ENCODE peak calls at places on chromosomes 4 and X, in five cellular contexts. V, U, G, S and N are unnamed samples.

GRCh38 chr4:56803473-56803872 is 18.0 kb downstream of the SPINK2 start:
- DNase-seq in V (no peak), U (no peak), G (no peak), S (no peak), N (no peak)

GRCh38 chr4:7073526-7074390 is 5.9 kb upstream of the GRPEL1 start:
- DNase-seq in S (peak), V (no peak), U (peak), G (no peak), N (peak)

GRCh38 chrX:143455045-143455444 is 62.2 kb downstream of the SPANXN3 start:
- DNase-seq in U (no peak), S (peak), G (no peak), V (no peak), N (no peak)

GRCh38 chrX:133574716-133575115 is 159.4 kb upstream of the GPC4 start:
- DNase-seq in G (no peak), V (no peak), U (no peak), S (peak), N (no peak)

GRCh38 chr4:146508229-146508939 is 13.4 kb downstream of the SLC10A7 start:
- DNase-seq in U (no peak), V (no peak), G (no peak), S (peak), N (no peak)

GRCh38 chr4:10055871-10056270 is 34.6 kb upstream of the SLC2A9 start:
- DNase-seq in S (peak), G (no peak), V (no peak), U (no peak), N (no peak)

GRCh38 chr4:105061720-105062119 is 85.0 kb upstream of the TET2 start:
- DNase-seq in S (peak), U (peak), G (no peak), V (no peak), N (no peak)

GRCh38 chrX:31931225-31931624 is 859.4 kb upstream of the FTHL17 start:
- DNase-seq in G (no peak), V (no peak), U (peak), S (peak), N (no peak)

GRCh38 chr4:176971576-176972105 is 178.9 kb upstream of the VEGFC start:
- DNase-seq in S (no peak), V (no peak), G (no peak), U (peak), N (no peak)

GRCh38 chr4:95256108-95256835 is 292.5 kb downstream of the UNC5C start:
- DNase-seq in S (no peak), U (no peak), G (no peak), V (no peak), N (no peak)

GRCh38 chr4:180057198-180057821 is 2185.9 kb upstream of the TENM3 start:
- DNase-seq in V (no peak), S (no peak), G (no peak), U (no peak), N (no peak)

GRCh38 chrX:150429577-150429976 is 66.5 kb downstream of the MAMLD1 start:
- DNase-seq in G (no peak), V (no peak), S (peak), U (peak), N (no peak)

GRCh38 chrX:85569691-85570090 is 190.2 kb upstream of the POF1B start:
- DNase-seq in V (no peak), U (no peak), S (no peak), G (no peak), N (no peak)

GRCh38 chr4:16196482-16197393 is 29.5 kb downstream of the TAPT1 start:
- DNase-seq in S (peak), V (no peak), U (peak), G (no peak), N (no peak)

GRCh38 chr4:17636696-17637351 is 22.4 kb downstream of the MED28 start:
- DNase-seq in S (peak), G (peak), V (peak), U (peak), N (peak)

GRCh38 chrX:16185725-16186136 is 18.4 kb downstream of the MAGEB17 start:
- DNase-seq in U (peak), G (no peak), V (no peak), S (peak), N (no peak)

GRCh38 chr4:98261291-98262271 is at the start of gene RAP1GDS1:
- DNase-seq in U (peak), G (peak), V (peak), S (peak), N (peak)

GRCh38 chrX:16552546-16552945 is 97.4 kb upstream of the S100G start:
- DNase-seq in V (no peak), S (peak), G (no peak), U (no peak), N (no peak)

GRCh38 chrX:137427813-137428212 is 138.1 kb upstream of the ZIC3 start:
- DNase-seq in U (no peak), S (no peak), G (no peak), V (no peak), N (no peak)

GRCh38 chr4:7847206-7847605 is 92.5 kb downstream of the AFAP1 start:
- DNase-seq in V (no peak), G (no peak), U (no peak), S (no peak), N (no peak)

GRCh38 chrX:13876652-13877051 is 59.8 kb upstream of the GPM6B start:
- DNase-seq in U (peak), G (no peak), V (no peak), S (no peak), N (peak)

GRCh38 chr4:24890561-24890960 is 22.3 kb downstream of the CCDC149 start:
- DNase-seq in V (no peak), U (no peak), G (no peak), S (no peak), N (no peak)

GRCh38 chrX:48487362-48487785 is 11.4 kb downstream of the FTSJ1 start:
- DNase-seq in V (no peak), G (no peak), S (peak), U (peak), N (no peak)

GRCh38 chrX:46268429-46268828 is 276.8 kb downstream of the ZNF674 start:
- DNase-seq in V (no peak), S (peak), G (no peak), U (peak), N (no peak)

GRCh38 chrX:128897611-128898010 is 625.7 kb downstream of the SMARCA1 start:
- DNase-seq in V (no peak), G (no peak), U (no peak), S (no peak), N (no peak)

GRCh38 chr4:32831104-32831503 is 2110.9 kb downstream of the PCDH7 start:
- DNase-seq in V (no peak), G (no peak), U (no peak), S (no peak), N (no peak)

GRCh38 chrX:115560211-115560977 is 580 bp upstream of the PLS3 start:
- DNase-seq in U (peak), V (no peak), G (no peak), S (peak), N (no peak)

GRCh38 chr4:48252313-48252712 is 17.3 kb downstream of the TEC start:
- DNase-seq in S (no peak), U (no peak), V (no peak), G (no peak), N (no peak)

GRCh38 chr4:143609492-143609891 is 91.0 kb downstream of the FREM3 start:
- DNase-seq in V (no peak), G (no peak), U (no peak), S (no peak), N (no peak)

GRCh38 chr4:7761312-7761711 is 178.3 kb downstream of the AFAP1 start:
- DNase-seq in G (no peak), V (no peak), U (no peak), S (no peak), N (no peak)

GRCh38 chrX:24619647-24620046 is 27.5 kb downstream of the PCYT1B start:
- DNase-seq in S (peak), U (no peak), G (no peak), V (no peak), N (peak)

GRCh38 chr4:6282247-6282646 is 12.6 kb downstream of the WFS1 start:
- DNase-seq in S (peak), U (no peak), V (no peak), G (no peak), N (no peak)

GRCh38 chr4:2812985-2813384 is 20.1 kb downstream of the SH3BP2 start:
- DNase-seq in G (no peak), U (peak), V (no peak), S (no peak), N (no peak)

GRCh38 chr4:107896158-107896645 is 35.1 kb upstream of the CYP2U1 start:
- DNase-seq in V (no peak), G (no peak), U (peak), S (peak), N (no peak)